ENCODE peak calls at places on chromosomes 6 and 20, in five cellular contexts. R is lower leg skin, T is transverse colon, I is stomach, J is uterus. Q is an unnamed sample.

GRCh38 chr6:45507156-45507555 is 129.4 kb upstream of the SUPT3H start:
- DNase-seq in R (no peak), I (no peak), T (no peak), J (no peak), Q (no peak)

GRCh38 chr6:170293411-170293844 is 2.5 kb upstream of the DLL1 start:
- DNase-seq in J (no peak), R (no peak), I (no peak), T (no peak), Q (peak; percentile 15)

GRCh38 chr6:122107256-122107655 is 292.2 kb upstream of the HSF2 start:
- DNase-seq in T (no peak), R (no peak), J (no peak), I (no peak), Q (no peak)

GRCh38 chr6:17600527-17601388 is 656 bp downstream of the FAM8A1 start:
- DNase-seq in R (peak; percentile 29), I (peak; percentile 47), J (peak; percentile 45), T (peak; percentile 47), Q (peak; percentile 79)

GRCh38 chr20:33925867-33926266 is 67.8 kb upstream of the RALY start:
- DNase-seq in I (no peak), T (no peak), J (no peak), R (no peak), Q (no peak)

GRCh38 chr6:1130692-1131091 is 181.2 kb upstream of the FOXQ1 start:
- DNase-seq in I (no peak), T (no peak), R (no peak), J (no peak), Q (no peak)

GRCh38 chr6:5248302-5249098 is 12.2 kb downstream of the LYRM4 start:
- DNase-seq in I (no peak), R (no peak), J (no peak), T (no peak), Q (no peak)

GRCh38 chr6:144277174-144277573 is 8.0 kb upstream of the UTRN start:
- DNase-seq in J (no peak), T (no peak), I (no peak), R (no peak), Q (no peak)

GRCh38 chr20:47659904-47660601 is 125.2 kb downstream of the SULF2 start:
- DNase-seq in T (no peak), I (no peak), J (no peak), R (no peak), Q (no peak)

GRCh38 chr6:152184573-152185157 is 377.2 kb downstream of the ESR1 start:
- DNase-seq in T (no peak), J (no peak), I (no peak), R (no peak), Q (no peak)

GRCh38 chr20:6265204-6265904 is 142.5 kb upstream of the FERMT1 start:
- DNase-seq in R (no peak), J (no peak), T (no peak), I (no peak), Q (no peak)

GRCh38 chr6:101845621-101846020 is 452.1 kb downstream of the GRIK2 start:
- DNase-seq in R (no peak), T (no peak), J (no peak), I (no peak), Q (no peak)

GRCh38 chr6:31130751-31131150 is 8.1 kb downstream of the PSORS1C2 start:
- DNase-seq in I (no peak), J (no peak), R (no peak), T (no peak), Q (no peak)

GRCh38 chr6:42088101-42088591 is 37.8 kb downstream of the TAF8 start:
- DNase-seq in R (no peak), T (no peak), I (no peak), J (no peak), Q (no peak)

GRCh38 chr6:40187654-40188053 is 253.4 kb upstream of the MOCS1 start:
- DNase-seq in I (no peak), R (no peak), T (no peak), J (no peak), Q (no peak)

GRCh38 chr6:11354019-11354418 is 121.6 kb upstream of the NEDD9 start:
- DNase-seq in I (no peak), T (no peak), J (peak; percentile 85), R (peak; percentile 37), Q (no peak)

GRCh38 chr20:8662433-8662954 is 406.4 kb upstream of the PLCB4 start:
- DNase-seq in R (no peak), I (no peak), T (no peak), J (no peak), Q (no peak)

GRCh38 chr20:56200456-56200855 is 48.1 kb upstream of the MC3R start:
- DNase-seq in I (no peak), T (no peak), J (no peak), R (no peak), Q (no peak)

GRCh38 chr6:217048-217659 is 75.1 kb upstream of the DUSP22 start:
- DNase-seq in T (peak; percentile 44), I (peak; percentile 56), J (no peak), R (no peak), Q (no peak)

GRCh38 chr6:93468291-93468690 is 48.9 kb upstream of the EPHA7 start:
- DNase-seq in R (no peak), T (no peak), J (no peak), I (no peak), Q (no peak)

GRCh38 chr6:131694832-131695426 is 6.3 kb downstream of the OR2A4 start:
- DNase-seq in T (peak; percentile 33), I (peak; percentile 42), R (peak; percentile 36), J (peak; percentile 62), Q (no peak)

GRCh38 chr20:48615871-48616270 is 211.9 kb downstream of the PREX1 start:
- DNase-seq in I (no peak), R (no peak), T (no peak), J (no peak), Q (no peak)

GRCh38 chr6:108737594-108738546 is 110.4 kb upstream of the ARMC2 start:
- DNase-seq in J (peak; percentile 64), I (peak; percentile 48), R (peak; percentile 77), T (peak; percentile 57), Q (peak; percentile 77)

GRCh38 chr6:154460306-154461071 is 50.0 kb downstream of the CNKSR3 start:
- DNase-seq in T (no peak), R (no peak), I (no peak), J (no peak), Q (no peak)

GRCh38 chr20:58995461-58996225 is 11.4 kb downstream of the CTSZ start:
- DNase-seq in J (no peak), R (no peak), T (no peak), I (no peak), Q (no peak)

GRCh38 chr6:169253745-169254238 is at the start of gene THBS2:
- DNase-seq in I (no peak), R (peak; percentile 65), J (peak; percentile 88), T (peak; percentile 24), Q (peak; percentile 92)

DNA sequence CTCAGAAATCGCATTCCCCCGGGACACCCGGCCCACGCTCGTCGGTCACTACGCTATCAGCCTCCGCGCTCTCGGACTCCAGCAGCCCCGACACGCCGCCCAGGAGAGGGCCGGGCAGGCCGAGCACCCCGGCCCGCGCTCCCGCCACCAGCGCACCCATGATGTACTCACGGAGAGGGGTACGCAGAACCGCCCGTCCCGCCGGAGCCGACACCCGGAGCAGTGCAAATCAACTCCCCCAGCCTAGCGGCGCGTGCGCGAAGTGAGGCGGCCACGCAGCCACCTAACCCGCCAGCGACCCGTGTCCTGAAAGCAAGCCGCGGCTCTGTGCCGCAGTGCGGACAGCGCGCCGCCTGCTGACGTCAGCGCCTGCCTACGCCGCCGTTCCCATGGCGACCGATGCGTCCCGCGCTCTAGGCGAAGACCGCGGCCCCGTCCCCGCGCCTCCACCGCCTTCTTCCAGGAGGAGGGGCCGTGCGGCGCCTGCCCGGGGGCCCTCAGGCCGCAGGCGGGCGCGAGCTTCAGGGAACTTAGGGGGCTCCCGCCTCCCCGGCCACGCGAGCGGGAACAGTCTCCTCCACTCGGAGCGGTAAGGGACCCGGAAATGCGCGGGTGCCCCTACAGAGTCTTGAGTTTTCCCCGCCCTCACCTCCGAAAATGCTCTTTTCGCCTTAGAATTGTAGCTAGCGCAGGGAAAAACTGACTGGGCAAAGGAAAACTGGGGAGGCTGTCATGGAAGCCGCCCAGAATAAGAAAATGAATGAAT is at the start of gene AHI1:
- DNase-seq in R (peak; percentile 85), I (peak; percentile 96), T (peak; percentile 95), J (peak; percentile 91), Q (peak; percentile 97)
- TF ChIP-seq POLR2A in R (peak; percentile 8), I (no peak), T (peak; percentile 89), J (peak; percentile 96), Q (peak; percentile 85)

GRCh38 chr20:61860588-61860987 is 205.1 kb downstream of the TAF4 start:
- DNase-seq in J (no peak), T (no peak), R (no peak), I (no peak), Q (no peak)
- TF ChIP-seq CTCF in J (no peak), T (no peak), R (no peak), I (no peak), Q (no peak)

GRCh38 chr6:43724354-43724753 is 36.8 kb upstream of the MRPS18A start:
- DNase-seq in R (no peak), I (no peak), J (no peak), T (no peak), Q (peak; percentile 29)

GRCh38 chr6:43722920-43723565 is 35.5 kb upstream of the MRPS18A start:
- DNase-seq in I (no peak), R (no peak), J (no peak), T (no peak), Q (peak; percentile 14)

GRCh38 chr6:43723737-43724295 is 36.2 kb upstream of the MRPS18A start:
- DNase-seq in T (peak; percentile 90), I (peak; percentile 89), R (peak; percentile 56), J (peak; percentile 58), Q (peak; percentile 75)

GRCh38 chr6:43725643-43726580 is 38.3 kb upstream of the MRPS18A start:
- DNase-seq in J (no peak), I (no peak), R (no peak), T (no peak), Q (peak; percentile 45)

DNA sequence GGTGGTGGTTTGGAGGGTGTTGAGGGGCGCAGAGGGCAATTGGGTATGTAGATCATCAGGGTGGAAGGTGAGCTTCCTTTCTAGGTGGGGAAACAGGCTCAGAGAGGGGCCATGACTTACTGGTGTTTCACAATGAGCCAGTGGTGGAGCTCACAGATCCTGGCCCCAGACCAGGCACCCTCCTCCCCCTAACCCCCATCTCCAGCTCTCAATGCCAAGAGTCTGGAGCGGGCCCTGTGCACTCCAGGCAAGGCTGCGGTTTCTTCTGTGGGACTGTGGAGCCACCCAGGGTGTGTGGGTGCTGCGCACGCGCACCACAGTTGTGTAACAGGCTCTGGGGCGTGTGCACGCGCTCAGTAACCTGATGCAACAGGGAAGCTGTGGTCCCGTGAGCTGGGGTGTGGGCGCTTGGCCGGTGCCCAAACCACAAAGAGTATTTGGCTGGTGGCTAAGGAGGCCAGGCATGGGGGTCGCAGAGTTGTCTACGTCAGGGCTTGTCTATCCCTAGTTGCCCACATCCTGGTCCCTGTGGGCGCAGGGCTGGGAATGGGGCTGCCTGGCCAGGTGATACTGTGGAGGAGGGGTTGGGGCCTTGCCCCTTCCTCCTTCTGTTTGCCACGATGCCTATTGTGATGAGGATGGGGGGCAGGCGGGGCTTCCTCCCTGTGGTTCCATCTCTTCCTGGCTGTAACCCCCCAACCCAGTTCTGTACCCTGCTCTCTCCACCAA is 37.5 kb upstream of the MRPS18A start:
- DNase-seq in T (peak; percentile 93), R (peak; percentile 87), I (peak; percentile 91), J (peak; percentile 58), Q (peak; percentile 88)
- TF ChIP-seq POLR2A in T (peak; percentile 62), R (no peak), I (no peak), J (no peak), Q (no peak)

DNA sequence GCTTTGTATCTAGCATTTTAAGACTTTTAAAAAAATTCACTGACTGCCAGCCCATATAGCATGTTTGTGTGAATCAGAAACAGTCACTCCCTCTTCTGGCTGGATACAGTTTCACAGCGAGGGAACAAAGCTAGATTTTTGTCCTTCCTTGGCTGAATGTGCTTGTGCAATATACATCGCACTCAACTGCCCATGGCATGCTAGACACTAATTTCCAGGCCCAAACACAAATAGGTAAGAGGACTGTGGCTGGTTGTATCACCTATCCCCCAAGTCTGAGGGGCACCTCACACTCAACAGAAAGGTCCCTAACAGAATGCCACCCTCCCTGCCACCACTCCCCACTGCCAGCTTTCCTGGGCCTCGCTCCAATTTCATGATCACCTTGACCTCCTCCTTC is 16.2 kb upstream of the BLCAP start:
- DNase-seq in T (no peak), J (no peak), R (no peak), I (no peak), Q (no peak)
- TF ChIP-seq CTCF in T (no peak), J (no peak), R (no peak), I (no peak), Q (no peak)